ENCODE peak calls at places on chromosomes 6 and 20, in ten cellular contexts. C, P, S, I, Q, D, B, N, M and W are unnamed samples.

GRCh38 chr6:142893088-142893487 is 51.9 kb downstream of the HIVEP2 start:
- DNase-seq in B (peak; percentile 29), Q (no peak), N (no peak), C (peak; percentile 70), I (no peak), P (peak; percentile 51), M (no peak), D (no peak), S (no peak), W (no peak)

GRCh38 chr6:11974089-11974488 is 38.0 kb upstream of the HIVEP1 start:
- DNase-seq in B (peak; percentile 3), S (no peak), C (peak; percentile 65), Q (no peak), I (no peak), M (no peak), D (no peak), N (no peak), P (no peak), W (no peak)

GRCh38 chr20:23207826-23208555 is 121.9 kb upstream of the CD93 start:
- DNase-seq in D (no peak), B (no peak), I (no peak), S (no peak), C (no peak), N (no peak), Q (no peak), M (no peak), P (peak; percentile 17), W (no peak)

GRCh38 chr20:48019496-48019895 is 234.2 kb upstream of the SULF2 start:
- DNase-seq in I (no peak), D (no peak), B (no peak), Q (no peak), M (no peak), P (no peak), C (peak; percentile 93), S (no peak), N (no peak), W (no peak)

GRCh38 chr20:51560550-51561307 is 18.2 kb upstream of the NFATC2 start:
- DNase-seq in Q (no peak), I (no peak), P (no peak), N (no peak), S (no peak), B (no peak), M (no peak), C (peak; percentile 47), D (no peak), W (no peak)

GRCh38 chr6:141393405-141394124 is 739.2 kb upstream of the GJE1 start:
- DNase-seq in M (no peak), P (no peak), C (no peak), I (no peak), S (no peak), B (no peak), N (no peak), Q (no peak), D (no peak), W (no peak)

GRCh38 chr20:23103284-23104018 is 17.3 kb upstream of the CD93 start:
- DNase-seq in C (peak; percentile 27), N (no peak), I (no peak), D (no peak), B (no peak), M (no peak), Q (peak; percentile 31), S (no peak), P (no peak), W (no peak)

GRCh38 chr6:10248378-10248843 is 166.5 kb downstream of the TFAP2A start:
- DNase-seq in D (no peak), N (no peak), M (no peak), P (no peak), B (no peak), I (peak; percentile 71), C (peak; percentile 91), S (no peak), Q (no peak), W (no peak)

GRCh38 chr6:159858259-159858658 is 32.5 kb upstream of the MAS1 start:
- DNase-seq in B (no peak), Q (no peak), P (no peak), I (no peak), D (no peak), S (no peak), N (no peak), C (no peak), M (no peak), W (no peak)

GRCh38 chr6:29974901-29975560 is 32.7 kb downstream of the HLA-A start:
- DNase-seq in N (peak; percentile 8), S (no peak), I (no peak), P (no peak), D (no peak), B (no peak), M (no peak), Q (no peak), C (no peak), W (no peak)

GRCh38 chr20:50274570-50275430 is 84.2 kb downstream of the CEBPB start:
- DNase-seq in Q (no peak), I (no peak), P (no peak), C (no peak), M (no peak), B (no peak), N (no peak), D (no peak), S (no peak), W (peak; percentile 55)

GRCh38 chr6:169312658-169313346 is 59.2 kb upstream of the THBS2 start:
- DNase-seq in S (no peak), M (no peak), C (peak; percentile 80), D (no peak), B (no peak), P (no peak), Q (no peak), N (no peak), I (no peak), W (no peak)

GRCh38 chr6:71294121-71294523 is 5.5 kb downstream of the OGFRL1 start:
- DNase-seq in P (peak; percentile 93), S (no peak), I (peak; percentile 77), C (peak; percentile 100), M (no peak), Q (peak; percentile 95), N (no peak), B (peak; percentile 83), D (no peak), W (no peak)

GRCh38 chr6:97049254-97050004 is 124.9 kb downstream of the KLHL32 start:
- DNase-seq in N (no peak), B (peak; percentile 16), I (no peak), C (peak; percentile 1), S (peak; percentile 9), D (no peak), Q (no peak), P (peak; percentile 20), M (no peak), W (no peak)

GRCh38 chr6:10177703-10178102 is 237.2 kb downstream of the TFAP2A start:
- DNase-seq in M (no peak), B (peak; percentile 75), S (no peak), Q (no peak), C (peak; percentile 94), N (no peak), D (no peak), P (peak; percentile 70), I (peak; percentile 43), W (no peak)

GRCh38 chr6:148431413-148431812 is 88.8 kb downstream of the SASH1 start:
- DNase-seq in Q (no peak), S (no peak), B (peak; percentile 94), P (peak; percentile 88), C (no peak), I (no peak), D (no peak), M (no peak), N (no peak), W (no peak)

GRCh38 chr6:103784117-103784516 is 1075.6 kb downstream of the HACE1 start:
- DNase-seq in D (no peak), P (no peak), B (no peak), M (no peak), I (no peak), S (no peak), N (no peak), Q (no peak), C (no peak), W (no peak)

GRCh38 chr20:39038495-39038894 is 76.4 kb downstream of the DHX35 start:
- DNase-seq in S (no peak), M (no peak), N (no peak), I (no peak), P (no peak), D (no peak), Q (no peak), C (no peak), B (no peak), W (no peak)

GRCh38 chr6:117919775-117920492 is 12.9 kb downstream of the SLC35F1 start:
- DNase-seq in C (no peak), Q (no peak), I (no peak), S (no peak), M (no peak), B (no peak), N (no peak), D (no peak), P (no peak), W (peak; percentile 29)

GRCh38 chr6:25312703-25313102 is 33.5 kb downstream of the CARMIL1 start:
- DNase-seq in S (no peak), M (no peak), N (no peak), I (peak; percentile 77), P (peak; percentile 66), Q (peak; percentile 50), D (no peak), C (peak; percentile 86), B (peak; percentile 74), W (no peak)

GRCh38 chr20:51995551-51995951 is 193.2 kb upstream of the SALL4 start:
- DNase-seq in Q (no peak), N (no peak), M (no peak), B (no peak), S (no peak), I (no peak), D (no peak), P (no peak), C (no peak), W (no peak)

GRCh38 chr20:41134362-41135186 is 2.8 kb upstream of the PLCG1 start:
- DNase-seq in Q (no peak), I (no peak), D (no peak), M (no peak), N (no peak), C (peak; percentile 22), B (no peak), S (no peak), P (peak; percentile 39), W (no peak)

GRCh38 chr6:51753635-51754034 is 333.8 kb downstream of the PKHD1 start:
- DNase-seq in B (no peak), C (peak; percentile 8), Q (no peak), I (no peak), P (no peak), M (no peak), S (no peak), D (no peak), N (no peak), W (peak; percentile 28)

GRCh38 chr6:31826793-31827285 is 699 bp upstream of the HSPA1B start:
- DNase-seq in M (no peak), D (no peak), Q (peak; percentile 85), P (peak; percentile 86), I (no peak), S (no peak), B (no peak), C (peak; percentile 93), N (no peak), W (peak; percentile 91)

GRCh38 chr20:38892091-38892981 is 33.9 kb upstream of the FAM83D start:
- DNase-seq in N (no peak), I (no peak), S (no peak), Q (no peak), C (no peak), P (no peak), B (no peak), M (no peak), D (no peak), W (no peak)

GRCh38 chr6:71107935-71108420 is 151.1 kb upstream of the B3GAT2 start:
- DNase-seq in N (no peak), D (no peak), I (peak; percentile 26), C (peak; percentile 90), M (no peak), B (peak; percentile 93), Q (peak; percentile 56), P (peak; percentile 88), S (no peak), W (no peak)

GRCh38 chr20:42887281-42887680 is 302.4 kb downstream of the PTPRT start:
- DNase-seq in N (no peak), I (no peak), P (no peak), B (no peak), M (no peak), D (no peak), S (no peak), C (no peak), Q (no peak), W (no peak)

GRCh38 chr6:139271056-139271455 is 20.7 kb downstream of the TXLNB start:
- DNase-seq in P (peak; percentile 46), Q (no peak), M (no peak), D (no peak), B (peak; percentile 80), N (no peak), C (peak; percentile 43), I (peak; percentile 11), S (no peak), W (no peak)